ENCODE peak calls at places on chromosome 9, in five cellular contexts. F, W, I, Q and R are unnamed samples.

GRCh38 chr9:4196886-4197285 is 103.0 kb downstream of the GLIS3 start:
- DNase-seq in Q (no peak), F (no peak), W (no peak), I (no peak), R (no peak)

GRCh38 chr9:90137824-90138223 is 504.8 kb downstream of the DIRAS2 start:
- DNase-seq in W (no peak), Q (no peak), F (no peak), I (no peak), R (no peak)

GRCh38 chr9:138023394-138024124 is 146.0 kb downstream of the CACNA1B start:
- DNase-seq in F (no peak), Q (no peak), W (no peak), I (no peak), R (no peak)

GRCh38 chr9:99385814-99386279 is 163.8 kb downstream of the SEC61B start:
- DNase-seq in Q (peak; percentile 52), I (no peak), F (no peak), W (no peak), R (no peak)

GRCh38 chr9:75664597-75664996 is 225.9 kb upstream of the PCSK5 start:
- DNase-seq in I (no peak), W (no peak), Q (no peak), F (no peak), R (no peak)

GRCh38 chr9:137319976-137320551 is 18.0 kb upstream of the NRARP start:
- DNase-seq in I (no peak), Q (no peak), F (no peak), W (no peak), R (no peak)

GRCh38 chr9:123266655-123267421 is 1.5 kb downstream of the STRBP start:
- DNase-seq in F (no peak), I (no peak), W (no peak), Q (no peak), R (no peak)

GRCh38 chr9:129312731-129313130 is 134.7 kb upstream of the IER5L start:
- DNase-seq in F (no peak), I (no peak), Q (no peak), W (no peak), R (no peak)

GRCh38 chr9:19181002-19181401 is 49.5 kb upstream of the DENND4C start:
- DNase-seq in I (no peak), Q (no peak), W (peak; percentile 61), F (no peak), R (no peak)

GRCh38 chr9:136666364-136667216 is 3.9 kb downstream of the EGFL7 start:
- DNase-seq in W (no peak), I (no peak), F (no peak), Q (no peak), R (no peak)

GRCh38 chr9:35285731-35286130 is 123.9 kb downstream of the UNC13B start:
- DNase-seq in W (no peak), I (no peak), F (no peak), Q (no peak), R (no peak)

GRCh38 chr9:129879991-129880653 is 44.9 kb downstream of the USP20 start:
- DNase-seq in Q (no peak), F (no peak), I (no peak), W (no peak), R (no peak)

GRCh38 chr9:488448-488847 is 273.8 kb downstream of the DOCK8 start:
- DNase-seq in I (no peak), F (no peak), W (no peak), Q (no peak), R (no peak)

GRCh38 chr9:79858509-79858908 is 286.7 kb downstream of the TLE4 start:
- DNase-seq in Q (peak; percentile 17), I (peak; percentile 35), W (no peak), F (no peak), R (no peak)

GRCh38 chr9:109934499-109935214 is 154.7 kb downstream of the PALM2AKAP2 start:
- DNase-seq in Q (peak; percentile 85), I (no peak), F (no peak), W (no peak), R (no peak)

GRCh38 chr9:104907278-104907951 is 20.5 kb downstream of the ABCA1 start:
- DNase-seq in F (no peak), I (no peak), Q (peak; percentile 88), W (no peak), R (no peak)

GRCh38 chr9:79357620-79358019 is 214.1 kb upstream of the TLE4 start:
- DNase-seq in W (peak; percentile 9), Q (no peak), F (no peak), I (no peak), R (peak; percentile 56)

GRCh38 chr9:105307731-105308130 is 63.3 kb downstream of the SLC44A1 start:
- DNase-seq in Q (peak; percentile 41), W (no peak), I (no peak), F (no peak), R (no peak)

GRCh38 chr9:135790356-135790755 is 88.4 kb downstream of the KCNT1 start:
- DNase-seq in I (no peak), W (no peak), Q (no peak), F (no peak), R (no peak)

GRCh38 chr9:136754626-136755284 is 3.3 kb downstream of the LCN8 start:
- DNase-seq in F (no peak), I (no peak), Q (no peak), W (no peak), R (no peak)

GRCh38 chr9:95411211-95411892 is 93.8 kb upstream of the FANCC start:
- DNase-seq in W (no peak), Q (no peak), I (no peak), F (no peak), R (no peak)

GRCh38 chr9:6055213-6055612 is 39.8 kb upstream of the RANBP6 start:
- DNase-seq in F (no peak), I (peak; percentile 59), Q (peak; percentile 91), W (peak; percentile 22), R (no peak)

GRCh38 chr9:136607334-136607919 is 55.3 kb upstream of the EGFL7 start:
- DNase-seq in W (no peak), F (no peak), I (no peak), Q (no peak), R (no peak)

GRCh38 chr9:91825422-91825821 is 124.6 kb downstream of the ROR2 start:
- DNase-seq in Q (peak; percentile 13), W (no peak), F (peak; percentile 32), I (no peak), R (no peak)

GRCh38 chr9:18981471-18982245 is 51.4 kb downstream of the SAXO1 start:
- DNase-seq in I (no peak), Q (no peak), W (no peak), F (no peak), R (no peak)

GRCh38 chr9:69955536-69956355 is 87.9 kb upstream of the MAMDC2 start:
- DNase-seq in W (no peak), I (no peak), Q (no peak), F (no peak), R (no peak)

GRCh38 chr9:94798668-94799067 is 72.2 kb downstream of the AOPEP start:
- DNase-seq in I (no peak), Q (no peak), F (no peak), W (no peak), R (no peak)

GRCh38 chr9:98873535-98874432 is 66.3 kb downstream of the GALNT12 start:
- DNase-seq in W (no peak), I (no peak), Q (no peak), F (peak; percentile 49), R (no peak)

GRCh38 chr9:34084562-34084961 is 35.9 kb upstream of the UBAP2 start:
- DNase-seq in Q (no peak), I (no peak), W (peak; percentile 14), F (no peak), R (no peak)

GRCh38 chr9:77188242-77188641 is 10.9 kb downstream of the VPS13A start:
- DNase-seq in Q (no peak), I (no peak), W (no peak), F (no peak), R (no peak)

GRCh38 chr9:105296889-105297288 is 52.4 kb downstream of the SLC44A1 start:
- DNase-seq in F (no peak), Q (peak; percentile 90), I (no peak), W (no peak), R (no peak)

GRCh38 chr9:34185778-34186551 is 7.1 kb downstream of the UBAP1 start:
- DNase-seq in I (peak; percentile 34), F (no peak), W (no peak), Q (peak; percentile 93), R (no peak)

GRCh38 chr9:23887781-23888180 is 61.7 kb upstream of the ELAVL2 start:
- DNase-seq in Q (no peak), I (no peak), F (no peak), W (no peak), R (no peak)

GRCh38 chr9:114995681-114996221 is 65.4 kb upstream of the TNFSF8 start:
- DNase-seq in W (no peak), F (no peak), I (no peak), Q (no peak), R (peak; percentile 68)

GRCh38 chr9:112325127-112325526 is 8.3 kb downstream of the PTBP3 start:
- DNase-seq in W (no peak), F (no peak), Q (no peak), I (no peak), R (no peak)
- H3K4me1 ChIP-seq in W (peaks cover 27% of the 10 kb centered on the region), F (peaks cover 2% of the 10 kb centered on the region), Q (peaks cover 1% of the 10 kb centered on the region), I (peaks cover 59% of the 10 kb centered on the region), R (peaks cover 43% of the 10 kb centered on the region)

GRCh38 chr9:113525208-113525607 is 61.7 kb downstream of the RGS3 start:
- DNase-seq in I (no peak), W (no peak), Q (no peak), F (no peak), R (no peak)

GRCh38 chr9:113526841-113527240 is 63.3 kb downstream of the RGS3 start:
- DNase-seq in Q (peak; percentile 18), I (no peak), W (no peak), F (no peak), R (no peak)

GRCh38 chr9:113525831-113526230 is 62.3 kb downstream of the RGS3 start:
- DNase-seq in W (no peak), F (no peak), I (no peak), Q (no peak), R (no peak)

GRCh38 chr9:113528088-113528487 is 64.6 kb downstream of the RGS3 start:
- DNase-seq in I (no peak), W (peak; percentile 90), F (no peak), Q (no peak), R (no peak)

GRCh38 chr9:113526231-113526746 is 62.8 kb downstream of the RGS3 start:
- DNase-seq in W (no peak), I (no peak), Q (no peak), F (no peak), R (no peak)
- H3K4me1 ChIP-seq in W (peaks cover 69% of the 10 kb centered on the region), I (peaks cover 52% of the 10 kb centered on the region), Q (peaks cover 2% of the 10 kb centered on the region), F (peaks cover 44% of the 10 kb centered on the region), R (peaks cover 47% of the 10 kb centered on the region)

GRCh38 chr9:111897831-111898144 is 1.2 kb downstream of the UGCG start:
- DNase-seq in Q (no peak), F (no peak), I (peak; percentile 15), W (peak; percentile 48), R (no peak)
- H3K4me1 ChIP-seq in Q (peaks cover 10% of the 10 kb centered on the region), F (peaks cover 43% of the 10 kb centered on the region), I (peaks cover 58% of the 10 kb centered on the region), W (peaks cover 46% of the 10 kb centered on the region), R (peaks cover 58% of the 10 kb centered on the region)

DNA sequence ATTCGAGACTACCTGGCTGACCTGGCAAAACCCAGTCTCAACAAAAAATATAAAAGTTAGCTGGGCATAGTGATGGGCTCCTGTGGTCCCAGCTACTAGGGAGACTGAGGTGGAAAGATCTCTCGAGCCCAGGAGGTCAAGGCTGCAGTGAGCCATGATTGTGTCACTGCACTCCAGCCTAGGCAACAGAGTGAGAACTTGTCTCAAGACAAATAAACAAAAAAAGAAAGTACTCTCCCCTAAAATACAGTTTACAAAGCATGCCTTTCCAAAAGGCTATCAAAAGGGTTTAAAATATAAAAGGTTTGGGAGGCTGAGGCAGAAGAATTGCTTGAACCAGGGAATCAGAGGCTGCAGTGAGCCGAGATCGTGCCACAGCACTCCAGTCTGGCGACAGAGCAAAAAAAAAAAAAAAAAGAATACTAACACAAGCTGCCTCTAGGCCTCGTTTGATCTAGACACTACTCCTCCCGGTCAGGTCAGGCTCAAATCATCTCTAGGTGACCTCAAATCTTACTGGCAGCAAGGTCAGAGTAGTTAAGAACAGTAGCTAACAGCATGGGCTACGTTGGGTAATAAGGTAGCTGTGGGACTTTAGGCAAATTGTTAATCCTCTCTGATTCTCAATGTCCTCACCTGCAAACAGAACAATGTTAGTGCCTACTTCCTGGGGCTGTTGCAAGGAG is 9.3 kb downstream of the NAIF1 start:
- DNase-seq in Q (no peak), I (no peak), F (no peak), W (no peak), R (no peak)
- H3K4me1 ChIP-seq in Q (peaks cover 7% of the 10 kb centered on the region), I (peaks cover 28% of the 10 kb centered on the region), F (peaks cover 20% of the 10 kb centered on the region), W (peaks cover 40% of the 10 kb centered on the region), R (peaks cover 32% of the 10 kb centered on the region)